ENCODE peak calls at places on chromosomes 6 and 20, in eight cellular contexts. One of them, this sample, is unnamed.

GRCh38 chr20:61356171-61356570 is 104.1 kb downstream of the CDH4 start:
- DNase-seq in nucleus accumbens: no peak
- DNase-seq in activated T-cell treated with anti-CD3 and anti-CD28 coated beads, Interleukin-2, amount 50 U/mL, for 1 hour: no peak
- DNase-seq in kidney glomerular epithelial cell: no peak
- DNase-seq in amniotic epithelial cell: no peak
- DNase-seq in fibroblast of lung: no peak
- DNase-seq in iPS DF 6.9: no peak
- DNase-seq in EL: no peak
- DNase-seq in this sample: no peak

GRCh38 chr6:4973972-4974885 is 29.6 kb downstream of the RPP40 start:
- DNase-seq in nucleus accumbens: no peak
- DNase-seq in activated T-cell treated with anti-CD3 and anti-CD28 coated beads, Interleukin-2, amount 50 U/mL, for 1 hour: no peak
- DNase-seq in kidney glomerular epithelial cell: no peak
- DNase-seq in amniotic epithelial cell: no peak
- DNase-seq in fibroblast of lung: peak; percentile 72
- DNase-seq in iPS DF 6.9: peak; percentile 57
- DNase-seq in EL: peak; percentile 25
- DNase-seq in this sample: peak; percentile 76

GRCh38 chr6:63676412-63677114 is 41.0 kb downstream of the PHF3 start:
- DNase-seq in nucleus accumbens: no peak
- DNase-seq in activated T-cell treated with anti-CD3 and anti-CD28 coated beads, Interleukin-2, amount 50 U/mL, for 1 hour: no peak
- DNase-seq in kidney glomerular epithelial cell: no peak
- DNase-seq in amniotic epithelial cell: peak; percentile 12
- DNase-seq in fibroblast of lung: no peak
- DNase-seq in iPS DF 6.9: no peak
- DNase-seq in EL: no peak
- DNase-seq in this sample: peak; percentile 3

GRCh38 chr6:161407115-161407514 is 133.3 kb upstream of the AGPAT4 start:
- DNase-seq in nucleus accumbens: no peak
- DNase-seq in activated T-cell treated with anti-CD3 and anti-CD28 coated beads, Interleukin-2, amount 50 U/mL, for 1 hour: no peak
- DNase-seq in kidney glomerular epithelial cell: no peak
- DNase-seq in amniotic epithelial cell: no peak
- DNase-seq in fibroblast of lung: peak; percentile 50
- DNase-seq in iPS DF 6.9: no peak
- DNase-seq in EL: no peak
- DNase-seq in this sample: no peak

GRCh38 chr20:48771542-48771941 is 56.3 kb downstream of the PREX1 start:
- DNase-seq in nucleus accumbens: no peak
- DNase-seq in activated T-cell treated with anti-CD3 and anti-CD28 coated beads, Interleukin-2, amount 50 U/mL, for 1 hour: no peak
- DNase-seq in kidney glomerular epithelial cell: peak; percentile 30
- DNase-seq in amniotic epithelial cell: peak; percentile 92
- DNase-seq in fibroblast of lung: no peak
- DNase-seq in iPS DF 6.9: no peak
- DNase-seq in EL: peak; percentile 57
- DNase-seq in this sample: no peak

GRCh38 chr6:105364243-105364642 is 38.6 kb downstream of the PREP start:
- DNase-seq in nucleus accumbens: no peak
- DNase-seq in activated T-cell treated with anti-CD3 and anti-CD28 coated beads, Interleukin-2, amount 50 U/mL, for 1 hour: no peak
- DNase-seq in kidney glomerular epithelial cell: no peak
- DNase-seq in amniotic epithelial cell: no peak
- DNase-seq in fibroblast of lung: no peak
- DNase-seq in iPS DF 6.9: no peak
- DNase-seq in EL: peak; percentile 58
- DNase-seq in this sample: peak; percentile 20

GRCh38 chr6:41783106-41783780 is 2.7 kb downstream of the PRICKLE4 start:
- DNase-seq in nucleus accumbens: no peak
- DNase-seq in activated T-cell treated with anti-CD3 and anti-CD28 coated beads, Interleukin-2, amount 50 U/mL, for 1 hour: no peak
- DNase-seq in kidney glomerular epithelial cell: no peak
- DNase-seq in amniotic epithelial cell: no peak
- DNase-seq in fibroblast of lung: no peak
- DNase-seq in iPS DF 6.9: no peak
- DNase-seq in EL: no peak
- DNase-seq in this sample: no peak

GRCh38 chr6:142285235-142286087 is 16.3 kb upstream of the ADGRG6 start:
- DNase-seq in nucleus accumbens: no peak
- DNase-seq in activated T-cell treated with anti-CD3 and anti-CD28 coated beads, Interleukin-2, amount 50 U/mL, for 1 hour: no peak
- DNase-seq in kidney glomerular epithelial cell: no peak
- DNase-seq in amniotic epithelial cell: no peak
- DNase-seq in fibroblast of lung: no peak
- DNase-seq in iPS DF 6.9: no peak
- DNase-seq in EL: no peak
- DNase-seq in this sample: peak; percentile 35

GRCh38 chr6:63263456-63263855 is 52.2 kb downstream of the FKBP1C start:
- DNase-seq in nucleus accumbens: no peak
- DNase-seq in activated T-cell treated with anti-CD3 and anti-CD28 coated beads, Interleukin-2, amount 50 U/mL, for 1 hour: no peak
- DNase-seq in kidney glomerular epithelial cell: peak; percentile 16
- DNase-seq in amniotic epithelial cell: no peak
- DNase-seq in fibroblast of lung: no peak
- DNase-seq in iPS DF 6.9: no peak
- DNase-seq in EL: no peak
- DNase-seq in this sample: no peak

GRCh38 chr6:152993431-152993830 is 9.1 kb downstream of the MTRF1L start:
- DNase-seq in nucleus accumbens: no peak
- DNase-seq in activated T-cell treated with anti-CD3 and anti-CD28 coated beads, Interleukin-2, amount 50 U/mL, for 1 hour: no peak
- DNase-seq in kidney glomerular epithelial cell: no peak
- DNase-seq in amniotic epithelial cell: no peak
- DNase-seq in fibroblast of lung: no peak
- DNase-seq in iPS DF 6.9: no peak
- DNase-seq in EL: no peak
- DNase-seq in this sample: no peak

GRCh38 chr6:157385482-157385881 is 4.5 kb downstream of the ZDHHC14 start:
- DNase-seq in nucleus accumbens: no peak
- DNase-seq in activated T-cell treated with anti-CD3 and anti-CD28 coated beads, Interleukin-2, amount 50 U/mL, for 1 hour: no peak
- DNase-seq in kidney glomerular epithelial cell: no peak
- DNase-seq in amniotic epithelial cell: no peak
- DNase-seq in fibroblast of lung: no peak
- DNase-seq in iPS DF 6.9: no peak
- DNase-seq in EL: no peak
- DNase-seq in this sample: no peak

GRCh38 chr6:95091823-95092436 is 485.4 kb upstream of the MANEA start:
- DNase-seq in nucleus accumbens: no peak
- DNase-seq in activated T-cell treated with anti-CD3 and anti-CD28 coated beads, Interleukin-2, amount 50 U/mL, for 1 hour: no peak
- DNase-seq in kidney glomerular epithelial cell: peak; percentile 78
- DNase-seq in amniotic epithelial cell: peak; percentile 75
- DNase-seq in fibroblast of lung: peak; percentile 87
- DNase-seq in iPS DF 6.9: peak; percentile 9
- DNase-seq in EL: peak; percentile 2
- DNase-seq in this sample: peak; percentile 72

GRCh38 chr6:134464690-134465411 is 146.9 kb upstream of the SGK1 start:
- DNase-seq in nucleus accumbens: no peak
- DNase-seq in activated T-cell treated with anti-CD3 and anti-CD28 coated beads, Interleukin-2, amount 50 U/mL, for 1 hour: no peak
- DNase-seq in kidney glomerular epithelial cell: peak; percentile 75
- DNase-seq in amniotic epithelial cell: peak; percentile 69
- DNase-seq in fibroblast of lung: peak; percentile 53
- DNase-seq in iPS DF 6.9: no peak
- DNase-seq in EL: peak; percentile 47
- DNase-seq in this sample: peak; percentile 81

GRCh38 chr20:19794941-19795340 is 36.9 kb downstream of the RIN2 start:
- DNase-seq in nucleus accumbens: no peak
- DNase-seq in activated T-cell treated with anti-CD3 and anti-CD28 coated beads, Interleukin-2, amount 50 U/mL, for 1 hour: no peak
- DNase-seq in kidney glomerular epithelial cell: no peak
- DNase-seq in amniotic epithelial cell: no peak
- DNase-seq in fibroblast of lung: peak; percentile 39
- DNase-seq in iPS DF 6.9: no peak
- DNase-seq in EL: no peak
- DNase-seq in this sample: no peak

GRCh38 chr6:170370413-170370812 is 63.9 kb downstream of the FAM120B start:
- DNase-seq in nucleus accumbens: no peak
- DNase-seq in activated T-cell treated with anti-CD3 and anti-CD28 coated beads, Interleukin-2, amount 50 U/mL, for 1 hour: no peak
- DNase-seq in kidney glomerular epithelial cell: no peak
- DNase-seq in amniotic epithelial cell: no peak
- DNase-seq in fibroblast of lung: no peak
- DNase-seq in iPS DF 6.9: no peak
- DNase-seq in EL: no peak
- DNase-seq in this sample: no peak

GRCh38 chr20:3646651-3647050 is 16.5 kb downstream of the GFRA4 start:
- DNase-seq in nucleus accumbens: no peak
- DNase-seq in activated T-cell treated with anti-CD3 and anti-CD28 coated beads, Interleukin-2, amount 50 U/mL, for 1 hour: no peak
- DNase-seq in kidney glomerular epithelial cell: no peak
- DNase-seq in amniotic epithelial cell: no peak
- DNase-seq in fibroblast of lung: no peak
- DNase-seq in iPS DF 6.9: no peak
- DNase-seq in EL: no peak
- DNase-seq in this sample: no peak

GRCh38 chr20:36582322-36582721 is 8.9 kb downstream of the TGIF2 start:
- DNase-seq in nucleus accumbens: no peak
- DNase-seq in activated T-cell treated with anti-CD3 and anti-CD28 coated beads, Interleukin-2, amount 50 U/mL, for 1 hour: no peak
- DNase-seq in kidney glomerular epithelial cell: no peak
- DNase-seq in amniotic epithelial cell: no peak
- DNase-seq in fibroblast of lung: no peak
- DNase-seq in iPS DF 6.9: no peak
- DNase-seq in EL: no peak
- DNase-seq in this sample: no peak

GRCh38 chr20:11376406-11376805 is 541.3 kb upstream of the BTBD3 start:
- DNase-seq in nucleus accumbens: no peak
- DNase-seq in activated T-cell treated with anti-CD3 and anti-CD28 coated beads, Interleukin-2, amount 50 U/mL, for 1 hour: no peak
- DNase-seq in kidney glomerular epithelial cell: no peak
- DNase-seq in amniotic epithelial cell: peak; percentile 17
- DNase-seq in fibroblast of lung: peak; percentile 21
- DNase-seq in iPS DF 6.9: no peak
- DNase-seq in EL: peak; percentile 16
- DNase-seq in this sample: peak; percentile 69

GRCh38 chr6:137808191-137808590 is 58.9 kb upstream of the TNFAIP3 start:
- DNase-seq in nucleus accumbens: no peak
- DNase-seq in activated T-cell treated with anti-CD3 and anti-CD28 coated beads, Interleukin-2, amount 50 U/mL, for 1 hour: no peak
- DNase-seq in kidney glomerular epithelial cell: peak; percentile 74
- DNase-seq in amniotic epithelial cell: no peak
- DNase-seq in fibroblast of lung: peak; percentile 70
- DNase-seq in iPS DF 6.9: no peak
- DNase-seq in EL: peak; percentile 89
- DNase-seq in this sample: peak; percentile 48

GRCh38 chr20:11651647-11652046 is 266.0 kb upstream of the BTBD3 start:
- DNase-seq in nucleus accumbens: no peak
- DNase-seq in activated T-cell treated with anti-CD3 and anti-CD28 coated beads, Interleukin-2, amount 50 U/mL, for 1 hour: no peak
- DNase-seq in kidney glomerular epithelial cell: no peak
- DNase-seq in amniotic epithelial cell: no peak
- DNase-seq in fibroblast of lung: no peak
- DNase-seq in iPS DF 6.9: no peak
- DNase-seq in EL: no peak
- DNase-seq in this sample: no peak

GRCh38 chr20:32681175-32682084 is 7.7 kb upstream of the C20orf203 start:
- DNase-seq in nucleus accumbens: no peak
- DNase-seq in activated T-cell treated with anti-CD3 and anti-CD28 coated beads, Interleukin-2, amount 50 U/mL, for 1 hour: no peak
- DNase-seq in kidney glomerular epithelial cell: peak; percentile 34
- DNase-seq in amniotic epithelial cell: peak; percentile 68
- DNase-seq in fibroblast of lung: no peak
- DNase-seq in iPS DF 6.9: no peak
- DNase-seq in EL: peak; percentile 41
- DNase-seq in this sample: no peak

GRCh38 chr6:89386917-89387491 is 25.1 kb downstream of the RRAGD start:
- DNase-seq in nucleus accumbens: no peak
- DNase-seq in activated T-cell treated with anti-CD3 and anti-CD28 coated beads, Interleukin-2, amount 50 U/mL, for 1 hour: no peak
- DNase-seq in kidney glomerular epithelial cell: no peak
- DNase-seq in amniotic epithelial cell: no peak
- DNase-seq in fibroblast of lung: no peak
- DNase-seq in iPS DF 6.9: no peak
- DNase-seq in EL: no peak
- DNase-seq in this sample: no peak

GRCh38 chr20:43583982-43584432 is 6.7 kb upstream of the IFT52 start:
- DNase-seq in nucleus accumbens: peak; percentile 64
- DNase-seq in activated T-cell treated with anti-CD3 and anti-CD28 coated beads, Interleukin-2, amount 50 U/mL, for 1 hour: no peak
- DNase-seq in kidney glomerular epithelial cell: peak; percentile 83
- DNase-seq in amniotic epithelial cell: peak; percentile 99
- DNase-seq in fibroblast of lung: peak; percentile 99
- DNase-seq in iPS DF 6.9: no peak
- DNase-seq in EL: peak; percentile 97
- DNase-seq in this sample: peak; percentile 99

GRCh38 chr6:73610444-73611275 is 43.1 kb downstream of the SLC17A5 start:
- DNase-seq in nucleus accumbens: no peak
- DNase-seq in activated T-cell treated with anti-CD3 and anti-CD28 coated beads, Interleukin-2, amount 50 U/mL, for 1 hour: no peak
- DNase-seq in kidney glomerular epithelial cell: peak; percentile 81
- DNase-seq in amniotic epithelial cell: peak; percentile 53
- DNase-seq in fibroblast of lung: peak; percentile 80
- DNase-seq in iPS DF 6.9: no peak
- DNase-seq in EL: peak; percentile 65
- DNase-seq in this sample: peak; percentile 46

GRCh38 chr6:130965657-130966056 is 97.4 kb downstream of the EPB41L2 start:
- DNase-seq in nucleus accumbens: no peak
- DNase-seq in activated T-cell treated with anti-CD3 and anti-CD28 coated beads, Interleukin-2, amount 50 U/mL, for 1 hour: no peak
- DNase-seq in kidney glomerular epithelial cell: no peak
- DNase-seq in amniotic epithelial cell: peak; percentile 63
- DNase-seq in fibroblast of lung: peak; percentile 73
- DNase-seq in iPS DF 6.9: no peak
- DNase-seq in EL: peak; percentile 60
- DNase-seq in this sample: peak; percentile 72

GRCh38 chr6:40399888-40400468 is 187.2 kb downstream of the LRFN2 start:
- DNase-seq in nucleus accumbens: no peak
- DNase-seq in activated T-cell treated with anti-CD3 and anti-CD28 coated beads, Interleukin-2, amount 50 U/mL, for 1 hour: no peak
- DNase-seq in kidney glomerular epithelial cell: no peak
- DNase-seq in amniotic epithelial cell: no peak
- DNase-seq in fibroblast of lung: no peak
- DNase-seq in iPS DF 6.9: no peak
- DNase-seq in EL: no peak
- DNase-seq in this sample: no peak

GRCh38 chr20:47360489-47361267 is 4.2 kb upstream of the ZMYND8 start:
- DNase-seq in nucleus accumbens: peak; percentile 61
- DNase-seq in activated T-cell treated with anti-CD3 and anti-CD28 coated beads, Interleukin-2, amount 50 U/mL, for 1 hour: no peak
- DNase-seq in kidney glomerular epithelial cell: peak; percentile 89
- DNase-seq in amniotic epithelial cell: peak; percentile 93
- DNase-seq in fibroblast of lung: peak; percentile 96
- DNase-seq in iPS DF 6.9: no peak
- DNase-seq in EL: peak; percentile 86
- DNase-seq in this sample: peak; percentile 97

GRCh38 chr20:40960521-40960956 is 68.1 kb upstream of the TOP1 start:
- DNase-seq in nucleus accumbens: no peak
- DNase-seq in activated T-cell treated with anti-CD3 and anti-CD28 coated beads, Interleukin-2, amount 50 U/mL, for 1 hour: no peak
- DNase-seq in kidney glomerular epithelial cell: no peak
- DNase-seq in amniotic epithelial cell: no peak
- DNase-seq in fibroblast of lung: no peak
- DNase-seq in iPS DF 6.9: no peak
- DNase-seq in EL: no peak
- DNase-seq in this sample: no peak

GRCh38 chr6:161215876-161216615 is 57.8 kb downstream of the AGPAT4 start:
- DNase-seq in nucleus accumbens: no peak
- DNase-seq in activated T-cell treated with anti-CD3 and anti-CD28 coated beads, Interleukin-2, amount 50 U/mL, for 1 hour: no peak
- DNase-seq in kidney glomerular epithelial cell: peak; percentile 5
- DNase-seq in amniotic epithelial cell: peak; percentile 90
- DNase-seq in fibroblast of lung: peak; percentile 71
- DNase-seq in iPS DF 6.9: no peak
- DNase-seq in EL: no peak
- DNase-seq in this sample: peak; percentile 95

GRCh38 chr6:90401933-90402830 is 105.5 kb upstream of the BACH2 start:
- DNase-seq in nucleus accumbens: no peak
- DNase-seq in activated T-cell treated with anti-CD3 and anti-CD28 coated beads, Interleukin-2, amount 50 U/mL, for 1 hour: peak; percentile 48
- DNase-seq in kidney glomerular epithelial cell: no peak
- DNase-seq in amniotic epithelial cell: peak; percentile 43
- DNase-seq in fibroblast of lung: no peak
- DNase-seq in iPS DF 6.9: no peak
- DNase-seq in EL: peak; percentile 23
- DNase-seq in this sample: no peak

GRCh38 chr6:15435468-15435867 is 189.6 kb downstream of the JARID2 start:
- DNase-seq in nucleus accumbens: no peak
- DNase-seq in activated T-cell treated with anti-CD3 and anti-CD28 coated beads, Interleukin-2, amount 50 U/mL, for 1 hour: no peak
- DNase-seq in kidney glomerular epithelial cell: no peak
- DNase-seq in amniotic epithelial cell: no peak
- DNase-seq in fibroblast of lung: no peak
- DNase-seq in iPS DF 6.9: no peak
- DNase-seq in EL: no peak
- DNase-seq in this sample: no peak

GRCh38 chr20:5945963-5946362 is 4.4 kb downstream of the TRMT6 start:
- DNase-seq in nucleus accumbens: no peak
- DNase-seq in activated T-cell treated with anti-CD3 and anti-CD28 coated beads, Interleukin-2, amount 50 U/mL, for 1 hour: no peak
- DNase-seq in kidney glomerular epithelial cell: no peak
- DNase-seq in amniotic epithelial cell: peak; percentile 78
- DNase-seq in fibroblast of lung: peak; percentile 82
- DNase-seq in iPS DF 6.9: no peak
- DNase-seq in EL: peak; percentile 81
- DNase-seq in this sample: peak; percentile 90

GRCh38 chr6:112881027-112881426 is 533.9 kb downstream of the RFPL4B start:
- DNase-seq in nucleus accumbens: no peak
- DNase-seq in activated T-cell treated with anti-CD3 and anti-CD28 coated beads, Interleukin-2, amount 50 U/mL, for 1 hour: no peak
- DNase-seq in kidney glomerular epithelial cell: peak; percentile 26
- DNase-seq in amniotic epithelial cell: peak; percentile 66
- DNase-seq in fibroblast of lung: peak; percentile 48
- DNase-seq in iPS DF 6.9: no peak
- DNase-seq in EL: peak; percentile 54
- DNase-seq in this sample: peak; percentile 81

GRCh38 chr20:1489764-1490436 is 1.3 kb downstream of the SIRPB2 start:
- DNase-seq in nucleus accumbens: no peak
- DNase-seq in activated T-cell treated with anti-CD3 and anti-CD28 coated beads, Interleukin-2, amount 50 U/mL, for 1 hour: no peak
- DNase-seq in kidney glomerular epithelial cell: no peak
- DNase-seq in amniotic epithelial cell: no peak
- DNase-seq in fibroblast of lung: peak; percentile 35
- DNase-seq in iPS DF 6.9: no peak
- DNase-seq in EL: no peak
- DNase-seq in this sample: no peak

This sample was measured in iris pigment epithelial cell.